ENCODE peak calls at places on chromosomes 6 and 20, in four cellular contexts. W is mucosa of descending colon; N is neural progenitor cell; A is CD8-positive, alpha-beta T cell. Z is an unnamed sample.

GRCh38 chr6:163253556-163254213 is 160.8 kb upstream of the QKI start:
- DNase-seq in N (no peak), W (no peak), A (no peak), Z (no peak)

GRCh38 chr20:15220778-15221565 is 883.6 kb upstream of the FLRT3 start:
- DNase-seq in A (no peak), N (peak; percentile 6), W (no peak), Z (peak; percentile 8)

GRCh38 chr6:33923857-33924514 is 120.2 kb upstream of the MLN start:
- DNase-seq in N (no peak), W (no peak), A (no peak), Z (no peak)

GRCh38 chr20:32244150-32244823 is 33.2 kb upstream of the KIF3B start:
- DNase-seq in W (no peak), A (no peak), N (no peak), Z (no peak)

GRCh38 chr6:121523628-121524027 is 88.2 kb downstream of the GJA1 start:
- DNase-seq in N (no peak), A (no peak), W (no peak), Z (peak; percentile 77)

GRCh38 chr20:21504323-21504722 is 9.5 kb downstream of the NKX2-2 start:
- DNase-seq in W (no peak), N (no peak), A (no peak), Z (no peak)

GRCh38 chr20:50625986-50626677 is 65.2 kb downstream of the RIPOR3 start:
- DNase-seq in N (peak; percentile 65), A (no peak), W (peak; percentile 57), Z (peak; percentile 36)

GRCh38 chr6:19812512-19813119 is 24.6 kb upstream of the ID4 start:
- DNase-seq in A (no peak), W (no peak), N (peak; percentile 47), Z (peak; percentile 59)

GRCh38 chr20:48738399-48739304 is 89.1 kb downstream of the PREX1 start:
- DNase-seq in N (no peak), W (no peak), A (no peak), Z (no peak)

GRCh38 chr20:64069614-64070243 is 6.7 kb downstream of the TCEA2 start:
- DNase-seq in A (no peak), N (peak; percentile 83), W (no peak), Z (no peak)

DNA sequence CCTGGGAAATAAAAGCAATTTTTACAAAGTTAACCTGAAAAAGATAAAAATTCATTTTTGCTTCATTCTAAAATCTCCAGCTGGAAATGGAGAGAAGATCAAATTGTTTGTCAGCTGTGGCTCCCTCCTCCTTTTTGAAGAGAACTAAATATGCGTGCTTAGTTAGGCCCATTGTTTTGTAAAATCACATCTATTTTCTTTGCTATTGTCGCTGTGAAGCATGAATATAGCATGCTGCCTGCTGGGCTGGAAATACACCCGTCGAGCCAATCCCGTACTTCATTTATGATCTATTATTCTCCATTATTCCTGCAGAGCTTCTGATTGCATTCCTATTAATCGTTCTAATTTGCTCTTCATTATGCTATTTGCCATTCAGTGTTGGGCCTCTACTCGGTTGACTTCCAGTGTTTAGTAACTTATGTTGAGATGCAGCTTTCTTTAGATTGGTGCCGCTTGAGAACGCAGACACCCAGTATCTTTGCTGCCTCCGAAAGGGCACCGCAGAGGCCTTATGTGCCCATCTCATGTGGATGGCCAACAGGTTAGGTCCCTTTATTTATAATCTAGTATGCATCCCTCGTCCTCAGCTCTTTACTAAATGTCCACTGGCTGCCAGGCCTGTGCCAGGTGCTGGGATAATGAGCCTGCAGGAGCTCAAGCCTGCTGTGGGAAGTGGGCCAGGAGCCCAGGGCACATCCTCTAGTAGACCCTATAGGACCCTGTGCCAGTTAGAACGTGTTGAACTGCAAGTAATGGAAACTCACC is 45.5 kb downstream of the FAM50B start:
- DNase-seq in N (no peak), A (no peak), W (no peak), Z (no peak)
- H3K4me3 ChIP-seq in N (no peak overlapping the region), A (no peak overlapping the region), W (no peak overlapping the region), Z (no peak overlapping the region)

DNA sequence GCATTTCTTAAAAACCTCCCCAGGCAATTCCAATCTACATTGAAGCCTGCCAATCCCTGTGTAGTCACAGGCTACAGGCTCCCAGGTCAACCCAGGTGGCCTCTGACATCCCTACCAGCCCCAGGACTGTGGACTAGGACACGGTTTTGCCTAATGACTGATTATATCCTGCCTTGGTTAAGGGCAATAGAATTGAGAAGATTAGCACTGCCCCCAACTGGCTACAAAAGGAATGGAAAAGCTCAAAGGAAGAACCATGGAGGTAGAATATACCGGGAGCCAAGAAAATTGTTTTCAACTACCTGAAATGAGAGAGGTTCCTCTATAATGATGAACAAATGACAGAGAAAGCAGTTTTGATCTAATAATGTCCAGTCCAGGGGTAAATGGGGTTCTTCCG is 421.1 kb upstream of the AGPAT4 start:
- DNase-seq in W (no peak), N (peak; percentile 21), A (no peak), Z (peak; percentile 24)
- TF ChIP-seq CTCF in W (no peak), N (peak; percentile 59), A (no peak), Z (peak; percentile 61)

GRCh38 chr6:100463685-100464161 is 998 bp downstream of the SIM1 start:
- DNase-seq in N (peak; percentile 55), W (no peak), A (no peak), Z (no peak)
- H3K4me3 ChIP-seq in N (peak overlapping the region; percentile 42), W (no peak overlapping the region), A (no peak overlapping the region), Z (no peak overlapping the region)

GRCh38 chr6:6577736-6578135 is 10.8 kb upstream of the LY86 start:
- DNase-seq in N (no peak), A (no peak), W (no peak), Z (no peak)
- TF ChIP-seq CTCF in N (no peak), A (no peak), W (no peak), Z (no peak)

DNA sequence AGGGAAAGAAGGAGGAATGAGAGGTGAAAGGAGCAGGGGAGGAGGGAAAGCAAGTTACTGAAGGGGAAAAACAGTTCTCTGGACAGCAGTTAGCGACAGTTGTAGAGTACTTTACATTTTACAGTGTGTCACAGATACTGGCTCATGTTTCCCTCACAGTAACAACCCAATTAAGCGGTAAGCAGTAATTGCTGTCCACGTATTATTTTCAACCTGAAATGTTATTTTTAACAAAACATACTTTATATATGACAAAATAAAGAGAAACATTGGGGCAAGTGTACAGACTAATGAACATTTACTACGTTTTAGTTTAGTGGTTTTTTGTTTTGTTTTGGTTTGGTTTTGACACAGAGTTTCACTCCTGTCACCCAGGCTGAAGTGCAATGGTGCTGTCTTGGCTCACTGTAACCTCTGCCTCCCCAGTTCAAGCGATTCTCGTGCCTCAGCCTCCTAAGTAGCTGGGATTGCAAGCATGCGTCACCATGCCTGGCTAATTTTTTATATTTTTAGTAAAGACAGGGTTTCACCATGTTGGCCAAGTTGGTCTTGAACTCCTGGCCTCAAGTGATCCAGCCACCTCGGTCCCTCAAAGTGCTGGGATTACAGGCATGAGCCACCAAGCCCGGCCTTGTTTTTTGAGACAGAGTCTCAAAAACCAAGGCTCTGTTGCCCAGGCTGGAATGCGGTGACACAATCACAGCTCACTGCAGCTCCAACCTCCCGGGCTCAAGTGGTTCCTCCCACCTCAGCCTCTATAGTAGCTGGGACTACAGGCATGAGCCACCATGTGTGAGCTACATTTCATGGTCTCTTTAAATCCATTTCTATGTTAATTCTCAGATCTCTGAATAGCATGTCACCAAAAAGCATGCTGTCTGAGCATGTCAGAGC is 22.6 kb upstream of the BTN3A2 start:
- DNase-seq in A (no peak), W (no peak), N (peak; percentile 43), Z (peak; percentile 54)
- H3K4me3 ChIP-seq in A (peak overlapping the region; percentile 33), W (no peak overlapping the region), N (peak overlapping the region; percentile 47), Z (peak overlapping the region; percentile 39)

Z was measured in astrocyte of the spinal cord.